ENCODE peak calls at places on chromosomes 2 and 18, in five cellular contexts. Z, O, T, L and M are unnamed samples.

GRCh38 chr2:239963646-239964205 is 61.4 kb downstream of the NDUFA10 start:
- DNase-seq in L (no peak), Z (no peak), O (no peak), T (no peak), M (no peak)

GRCh38 chr18:58225101-58225500 is 181.1 kb downstream of the NEDD4L start:
- DNase-seq in O (no peak), L (no peak), T (no peak), Z (no peak), M (peak)

GRCh38 chr2:172772637-172773036 is 37.0 kb downstream of the RAPGEF4 start:
- DNase-seq in Z (peak), L (no peak), T (no peak), O (no peak), M (no peak)

GRCh38 chr2:171711351-171711750 is 24.1 kb downstream of the DYNC1I2 start:
- DNase-seq in Z (no peak), T (no peak), L (no peak), O (no peak), M (no peak)

GRCh38 chr18:62524443-62525200 is 1.8 kb downstream of the ZCCHC2 start:
- DNase-seq in L (peak), T (peak), O (peak), Z (peak), M (peak)

GRCh38 chr18:61957801-61958516 is 65.2 kb upstream of the RNF152 start:
- DNase-seq in T (no peak), O (no peak), L (no peak), Z (peak), M (no peak)

GRCh38 chr2:145927398-145927951 is 1407.6 kb upstream of the ZEB2 start:
- DNase-seq in Z (no peak), T (no peak), O (no peak), L (no peak), M (no peak)

GRCh38 chr2:109712746-109713145 is 81.4 kb upstream of the RGPD5 start:
- DNase-seq in L (no peak), Z (no peak), T (no peak), O (no peak), M (no peak)

GRCh38 chr2:233498126-233498525 is 68.5 kb downstream of the USP40 start:
- DNase-seq in Z (no peak), O (no peak), L (no peak), T (no peak), M (no peak)

GRCh38 chr2:206556357-206556949 is 85.8 kb upstream of the FAM237A start:
- DNase-seq in O (no peak), Z (peak), L (no peak), T (peak), M (no peak)

GRCh38 chr2:209495855-209496585 is 72.2 kb downstream of the MAP2 start:
- DNase-seq in L (peak), T (peak), O (no peak), Z (peak), M (no peak)